ENCODE peak calls at places on chromosome 11, in seven cellular contexts. T, M, G, D, B, C and F are unnamed samples.
A peak's percentile ranks its signal among the peaks of the same experiment; 100 is the strongest.

GRCh38 chr11:59216654-59217640 is 4.2 kb upstream of the MPEG1 start:
- DNase-seq in C (no peak), B (no peak), T (no peak), M (no peak), G (peak; percentile 67), D (peak; percentile 63), F (peak; percentile 93)

GRCh38 chr11:44977493-44977984 is 26.9 kb upstream of the TP53I11 start:
- DNase-seq in C (no peak), D (no peak), M (peak; percentile 54), G (no peak), B (no peak), T (no peak), F (no peak)

GRCh38 chr11:925158-925495 is 543 bp upstream of the AP2A2 start:
- DNase-seq in D (no peak), C (no peak), B (no peak), M (no peak), G (no peak), T (no peak), F (no peak)

GRCh38 chr11:85903811-85904210 is 48.6 kb downstream of the CCDC83 start:
- DNase-seq in B (no peak), C (no peak), M (no peak), D (no peak), G (no peak), T (no peak), F (no peak)

GRCh38 chr11:101296896-101297295 is 167.3 kb upstream of the PGR start:
- DNase-seq in D (no peak), G (peak; percentile 0), B (no peak), M (no peak), C (no peak), T (no peak), F (no peak)

GRCh38 chr11:1502971-1503707 is 16.6 kb upstream of the MOB2 start:
- DNase-seq in C (no peak), D (no peak), T (no peak), B (no peak), M (no peak), G (no peak), F (no peak)

GRCh38 chr11:112087212-112087611 is 539 bp downstream of the SDHD start:
- DNase-seq in G (peak; percentile 32), C (no peak), M (no peak), D (no peak), B (peak; percentile 6), T (no peak), F (no peak)

GRCh38 chr11:124864176-124864891 is 898 bp upstream of the ROBO3 start:
- DNase-seq in B (no peak), T (no peak), C (no peak), M (no peak), D (no peak), G (no peak), F (no peak)

GRCh38 chr11:1298695-1299492 is 10.5 kb downstream of the TOLLIP start:
- DNase-seq in D (peak; percentile 92), C (no peak), B (peak; percentile 37), G (peak; percentile 4), T (no peak), M (no peak), F (no peak)

GRCh38 chr11:11263238-11264030 is 89.6 kb downstream of the CSNK2A3 start:
- DNase-seq in B (peak; percentile 61), M (no peak), T (no peak), G (peak; percentile 12), C (peak; percentile 36), D (no peak), F (no peak)

GRCh38 chr11:32143378-32143777 is 52.5 kb downstream of the RCN1 start:
- DNase-seq in M (no peak), G (peak; percentile 3), B (no peak), D (no peak), T (no peak), C (no peak), F (no peak)

GRCh38 chr11:2099523-2100316 is 39.5 kb downstream of the IGF2 start:
- DNase-seq in T (no peak), D (no peak), B (no peak), M (peak; percentile 36), C (no peak), G (no peak), F (peak; percentile 67)

GRCh38 chr11:74162688-74163467 is 7.9 kb downstream of the C2CD3 start:
- DNase-seq in T (no peak), G (no peak), M (no peak), B (no peak), C (no peak), D (no peak), F (no peak)

GRCh38 chr11:76889414-76889975 is 28.8 kb downstream of the ACER3 start:
- DNase-seq in T (no peak), M (no peak), G (no peak), C (no peak), D (no peak), B (no peak), F (no peak)

GRCh38 chr11:124877631-124878496 is 12.6 kb downstream of the ROBO3 start:
- DNase-seq in D (no peak), G (no peak), T (no peak), M (peak; percentile 21), C (no peak), B (no peak), F (no peak)

GRCh38 chr11:110712643-110713468 is 619 bp upstream of the ARHGAP20 start:
- DNase-seq in C (peak; percentile 9), G (no peak), D (peak; percentile 65), B (peak; percentile 7), M (peak; percentile 77), T (no peak), F (no peak)

GRCh38 chr11:61491736-61492395 is 16.7 kb upstream of the LRRC10B start:
- DNase-seq in D (no peak), G (no peak), B (no peak), M (no peak), T (no peak), C (no peak), F (no peak)

GRCh38 chr11:122743949-122744876 is 88.7 kb downstream of the UBASH3B start:
- DNase-seq in T (peak; percentile 53), C (no peak), D (no peak), G (no peak), B (no peak), M (peak; percentile 82), F (peak; percentile 80)

GRCh38 chr11:11584446-11584810 is 37.4 kb downstream of the GALNT18 start:
- DNase-seq in D (no peak), G (peak; percentile 66), C (no peak), B (no peak), M (no peak), T (no peak), F (no peak)

GRCh38 chr11:130217133-130217631 is 57.6 kb downstream of the ST14 start:
- DNase-seq in D (no peak), T (no peak), C (no peak), M (no peak), G (no peak), B (no peak), F (no peak)